ENCODE peak calls at places on chromosomes 4 and X, in eight cellular contexts. One of them, this sample, is unnamed.
A peak's percentile ranks its signal among the peaks of the same experiment; 100 is the strongest.

GRCh38 chr4:128782076-128782715 is 27.3 kb upstream of the JADE1 start:
- DNase-seq in right atrium auricular region: no peak
- DNase-seq in WERI-Rb-1: peak; percentile 62
- DNase-seq in heart left ventricle: no peak
- DNase-seq in heart right ventricle: peak; percentile 26
- DNase-seq in tibial nerve: no peak
- DNase-seq in left ventricle myocardium inferior: peak; percentile 29
- DNase-seq in thoracic aorta: no peak
- DNase-seq in this sample: peak; percentile 38

GRCh38 chr4:19756661-19757060 is 495.0 kb upstream of the SLIT2 start:
- DNase-seq in left ventricle myocardium inferior: no peak
- DNase-seq in WERI-Rb-1: no peak
- DNase-seq in heart left ventricle: no peak
- DNase-seq in thoracic aorta: no peak
- DNase-seq in heart right ventricle: no peak
- DNase-seq in tibial nerve: no peak
- DNase-seq in right atrium auricular region: no peak
- DNase-seq in this sample: no peak

GRCh38 chr4:175951794-175952193 is 113.8 kb upstream of the WDR17 start:
- DNase-seq in right atrium auricular region: no peak
- DNase-seq in WERI-Rb-1: no peak
- DNase-seq in left ventricle myocardium inferior: no peak
- DNase-seq in thoracic aorta: no peak
- DNase-seq in heart left ventricle: no peak
- DNase-seq in heart right ventricle: no peak
- DNase-seq in tibial nerve: no peak
- DNase-seq in this sample: peak; percentile 88

GRCh38 chr4:73832651-73833237 is 3.7 kb upstream of the CXCL6 start:
- DNase-seq in heart right ventricle: no peak
- DNase-seq in left ventricle myocardium inferior: no peak
- DNase-seq in right atrium auricular region: no peak
- DNase-seq in thoracic aorta: no peak
- DNase-seq in WERI-Rb-1: no peak
- DNase-seq in heart left ventricle: no peak
- DNase-seq in tibial nerve: no peak
- DNase-seq in this sample: no peak

GRCh38 chr4:163911891-163912290 is 417.4 kb downstream of the TMA16 start:
- DNase-seq in WERI-Rb-1: no peak
- DNase-seq in thoracic aorta: no peak
- DNase-seq in heart left ventricle: no peak
- DNase-seq in tibial nerve: no peak
- DNase-seq in right atrium auricular region: no peak
- DNase-seq in left ventricle myocardium inferior: no peak
- DNase-seq in heart right ventricle: no peak
- DNase-seq in this sample: no peak

GRCh38 chrX:69083361-69083760 is 81.9 kb downstream of the PJA1 start:
- DNase-seq in heart right ventricle: no peak
- DNase-seq in heart left ventricle: no peak
- DNase-seq in left ventricle myocardium inferior: no peak
- DNase-seq in WERI-Rb-1: no peak
- DNase-seq in tibial nerve: no peak
- DNase-seq in right atrium auricular region: no peak
- DNase-seq in thoracic aorta: no peak
- DNase-seq in this sample: no peak

GRCh38 chr4:7806080-7806630 is 133.5 kb downstream of the AFAP1 start:
- DNase-seq in WERI-Rb-1: no peak
- DNase-seq in left ventricle myocardium inferior: peak; percentile 88
- DNase-seq in thoracic aorta: no peak
- DNase-seq in right atrium auricular region: peak; percentile 89
- DNase-seq in heart right ventricle: peak; percentile 88
- DNase-seq in heart left ventricle: peak; percentile 86
- DNase-seq in tibial nerve: peak; percentile 47
- DNase-seq in this sample: no peak

GRCh38 chr4:78889955-78890354 is 49.3 kb downstream of the PAQR3 start:
- DNase-seq in heart right ventricle: no peak
- DNase-seq in left ventricle myocardium inferior: no peak
- DNase-seq in WERI-Rb-1: no peak
- DNase-seq in thoracic aorta: no peak
- DNase-seq in right atrium auricular region: no peak
- DNase-seq in tibial nerve: no peak
- DNase-seq in heart left ventricle: no peak
- DNase-seq in this sample: no peak

GRCh38 chrX:10922841-10923240 is 188.3 kb upstream of the HCCS start:
- DNase-seq in heart right ventricle: no peak
- DNase-seq in tibial nerve: no peak
- DNase-seq in right atrium auricular region: no peak
- DNase-seq in left ventricle myocardium inferior: no peak
- DNase-seq in thoracic aorta: no peak
- DNase-seq in heart left ventricle: no peak
- DNase-seq in WERI-Rb-1: no peak
- DNase-seq in this sample: no peak

GRCh38 chrX:25012793-25013592 is 2.8 kb downstream of the ARX start:
- DNase-seq in right atrium auricular region: no peak
- DNase-seq in tibial nerve: no peak
- DNase-seq in thoracic aorta: no peak
- DNase-seq in heart right ventricle: no peak
- DNase-seq in WERI-Rb-1: no peak
- DNase-seq in heart left ventricle: no peak
- DNase-seq in left ventricle myocardium inferior: no peak
- DNase-seq in this sample: peak; percentile 23
- H3K4me3 ChIP-seq in right atrium auricular region: no peak overlapping the region
- H3K4me3 ChIP-seq in tibial nerve: no peak overlapping the region
- H3K4me3 ChIP-seq in thoracic aorta: peak overlapping the region; percentile 54
- H3K4me3 ChIP-seq in heart right ventricle: peak overlapping the region; percentile 10
- H3K4me3 ChIP-seq in WERI-Rb-1: peak overlapping the region; percentile 32
- H3K4me3 ChIP-seq in heart left ventricle: peak overlapping the region; percentile 12
- H3K4me3 ChIP-seq in left ventricle myocardium inferior: peak overlapping the region; percentile 46
- H3K4me3 ChIP-seq in this sample: peak overlapping the region; percentile 15

GRCh38 chr4:1255151-1255550 is 6.2 kb upstream of the CTBP1 start:
- DNase-seq in WERI-Rb-1: no peak
- DNase-seq in tibial nerve: no peak
- DNase-seq in thoracic aorta: no peak
- DNase-seq in heart right ventricle: no peak
- DNase-seq in heart left ventricle: no peak
- DNase-seq in left ventricle myocardium inferior: no peak
- DNase-seq in right atrium auricular region: no peak
- DNase-seq in this sample: no peak
- H3K9me3 ChIP-seq in WERI-Rb-1: peaks cover 18% of the 10 kb centered on the region
- H3K9me3 ChIP-seq in tibial nerve: peaks cover 11% of the 10 kb centered on the region
- H3K9me3 ChIP-seq in thoracic aorta: peaks cover 7% of the 10 kb centered on the region
- H3K9me3 ChIP-seq in heart right ventricle: peaks cover 54% of the 10 kb centered on the region
- H3K9me3 ChIP-seq in heart left ventricle: no peaks in the 10 kb centered on the region
- H3K9me3 ChIP-seq in left ventricle myocardium inferior: peaks cover 7% of the 10 kb centered on the region
- H3K9me3 ChIP-seq in right atrium auricular region: no peaks in the 10 kb centered on the region
- H3K9me3 ChIP-seq in this sample: no peaks in the 10 kb centered on the region

DNA sequence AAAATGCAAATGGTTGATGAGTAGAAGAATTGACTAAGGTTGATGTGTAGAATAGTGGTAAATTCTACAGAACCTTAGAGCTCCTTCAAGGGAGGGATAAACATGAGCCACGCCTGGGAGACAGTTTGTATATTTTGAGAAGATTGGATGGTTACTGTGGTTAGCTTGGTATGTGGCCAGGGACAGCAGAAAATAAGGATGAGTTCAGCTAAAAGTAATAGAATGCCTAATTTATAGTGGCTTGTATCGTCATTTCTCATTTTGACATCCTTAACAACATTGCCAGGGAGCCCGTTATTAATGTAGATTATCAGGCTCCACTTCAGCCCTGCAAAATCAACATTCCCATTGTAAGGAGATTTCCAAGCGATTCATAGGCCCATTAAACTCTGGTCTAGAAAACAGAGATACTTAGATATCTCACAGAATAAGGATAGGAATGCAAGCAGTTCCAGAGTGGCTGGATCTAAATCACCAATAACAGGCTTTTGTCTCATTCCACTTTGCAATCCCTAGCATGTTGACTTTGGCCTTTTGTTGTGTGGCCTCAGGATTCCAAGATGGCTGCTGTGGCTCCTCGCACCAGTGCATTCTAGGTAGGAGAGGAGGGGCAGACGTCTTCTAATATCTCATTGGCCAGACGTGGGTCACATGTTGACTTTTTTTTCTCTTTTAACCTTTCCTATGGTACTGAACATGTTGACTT is 6.4 kb upstream of the PTTG2 start:
- DNase-seq in tibial nerve: no peak
- DNase-seq in left ventricle myocardium inferior: no peak
- DNase-seq in heart right ventricle: no peak
- DNase-seq in WERI-Rb-1: no peak
- DNase-seq in heart left ventricle: no peak
- DNase-seq in thoracic aorta: no peak
- DNase-seq in right atrium auricular region: no peak
- DNase-seq in this sample: no peak
- H3K4me3 ChIP-seq in tibial nerve: no peak overlapping the region
- H3K4me3 ChIP-seq in left ventricle myocardium inferior: no peak overlapping the region
- H3K4me3 ChIP-seq in heart right ventricle: no peak overlapping the region
- H3K4me3 ChIP-seq in WERI-Rb-1: no peak overlapping the region
- H3K4me3 ChIP-seq in heart left ventricle: no peak overlapping the region
- H3K4me3 ChIP-seq in thoracic aorta: no peak overlapping the region
- H3K4me3 ChIP-seq in right atrium auricular region: no peak overlapping the region
- H3K4me3 ChIP-seq in this sample: no peak overlapping the region

GRCh38 chr4:125358453-125358852 is 43.7 kb downstream of the FAT4 start:
- DNase-seq in thoracic aorta: no peak
- DNase-seq in tibial nerve: no peak
- DNase-seq in heart right ventricle: no peak
- DNase-seq in WERI-Rb-1: no peak
- DNase-seq in right atrium auricular region: no peak
- DNase-seq in left ventricle myocardium inferior: no peak
- DNase-seq in heart left ventricle: no peak
- DNase-seq in this sample: no peak

GRCh38 chr4:125359363-125359762 is 44.6 kb downstream of the FAT4 start:
- DNase-seq in left ventricle myocardium inferior: no peak
- DNase-seq in heart right ventricle: no peak
- DNase-seq in thoracic aorta: no peak
- DNase-seq in tibial nerve: no peak
- DNase-seq in WERI-Rb-1: no peak
- DNase-seq in right atrium auricular region: no peak
- DNase-seq in heart left ventricle: no peak
- DNase-seq in this sample: no peak

GRCh38 chr4:125357675-125358074 is 42.9 kb downstream of the FAT4 start:
- DNase-seq in left ventricle myocardium inferior: no peak
- DNase-seq in thoracic aorta: no peak
- DNase-seq in heart right ventricle: no peak
- DNase-seq in right atrium auricular region: no peak
- DNase-seq in heart left ventricle: no peak
- DNase-seq in tibial nerve: no peak
- DNase-seq in WERI-Rb-1: no peak
- DNase-seq in this sample: no peak

GRCh38 chr4:125359960-125360628 is 45.3 kb downstream of the FAT4 start:
- DNase-seq in heart right ventricle: no peak
- DNase-seq in tibial nerve: no peak
- DNase-seq in right atrium auricular region: no peak
- DNase-seq in heart left ventricle: no peak
- DNase-seq in WERI-Rb-1: no peak
- DNase-seq in thoracic aorta: no peak
- DNase-seq in left ventricle myocardium inferior: no peak
- DNase-seq in this sample: no peak

GRCh38 chr4:125360727-125361126 is 46.0 kb downstream of the FAT4 start:
- DNase-seq in left ventricle myocardium inferior: no peak
- DNase-seq in heart left ventricle: no peak
- DNase-seq in thoracic aorta: no peak
- DNase-seq in heart right ventricle: no peak
- DNase-seq in right atrium auricular region: no peak
- DNase-seq in WERI-Rb-1: no peak
- DNase-seq in tibial nerve: no peak
- DNase-seq in this sample: no peak
- H3K9me3 ChIP-seq in left ventricle myocardium inferior: no peaks in the 10 kb centered on the region
- H3K9me3 ChIP-seq in heart left ventricle: no peaks in the 10 kb centered on the region
- H3K9me3 ChIP-seq in thoracic aorta: no peaks in the 10 kb centered on the region
- H3K9me3 ChIP-seq in heart right ventricle: peaks cover under 1% of the 10 kb centered on the region
- H3K9me3 ChIP-seq in right atrium auricular region: no peaks in the 10 kb centered on the region
- H3K9me3 ChIP-seq in WERI-Rb-1: no peaks in the 10 kb centered on the region
- H3K9me3 ChIP-seq in tibial nerve: no peaks in the 10 kb centered on the region
- H3K9me3 ChIP-seq in this sample: no peaks in the 10 kb centered on the region

GRCh38 chr4:16897351-16897750 is 1.1 kb downstream of the LDB2 start:
- DNase-seq in tibial nerve: no peak
- DNase-seq in heart right ventricle: no peak
- DNase-seq in WERI-Rb-1: no peak
- DNase-seq in thoracic aorta: no peak
- DNase-seq in heart left ventricle: no peak
- DNase-seq in right atrium auricular region: no peak
- DNase-seq in left ventricle myocardium inferior: no peak
- DNase-seq in this sample: no peak
- H3K4me3 ChIP-seq in tibial nerve: peak overlapping the region; percentile 36
- H3K4me3 ChIP-seq in heart right ventricle: peak overlapping the region; percentile 62
- H3K4me3 ChIP-seq in WERI-Rb-1: no peak overlapping the region
- H3K4me3 ChIP-seq in thoracic aorta: peak overlapping the region; percentile 45
- H3K4me3 ChIP-seq in heart left ventricle: peak overlapping the region; percentile 50
- H3K4me3 ChIP-seq in right atrium auricular region: peak overlapping the region; percentile 43
- H3K4me3 ChIP-seq in left ventricle myocardium inferior: peak overlapping the region; percentile 73
- H3K4me3 ChIP-seq in this sample: no peak overlapping the region

GRCh38 chr4:12146349-12146748 is 717.7 kb upstream of the HS3ST1 start:
- DNase-seq in WERI-Rb-1: no peak
- DNase-seq in thoracic aorta: no peak
- DNase-seq in heart right ventricle: no peak
- DNase-seq in tibial nerve: no peak
- DNase-seq in left ventricle myocardium inferior: no peak
- DNase-seq in right atrium auricular region: no peak
- DNase-seq in heart left ventricle: no peak
- DNase-seq in this sample: no peak
- H3K9me3 ChIP-seq in WERI-Rb-1: no peaks in the 10 kb centered on the region
- H3K9me3 ChIP-seq in thoracic aorta: no peaks in the 10 kb centered on the region
- H3K9me3 ChIP-seq in heart right ventricle: no peaks in the 10 kb centered on the region
- H3K9me3 ChIP-seq in tibial nerve: peaks cover 10% of the 10 kb centered on the region
- H3K9me3 ChIP-seq in left ventricle myocardium inferior: peaks cover 17% of the 10 kb centered on the region
- H3K9me3 ChIP-seq in right atrium auricular region: no peaks in the 10 kb centered on the region
- H3K9me3 ChIP-seq in heart left ventricle: no peaks in the 10 kb centered on the region
- H3K9me3 ChIP-seq in this sample: no peaks in the 10 kb centered on the region

This sample was measured in small intestine.